ENCODE peak calls at places on chromosomes 3 and 15, in eight cellular contexts. B, Y, M, X, I, W, Q and P are unnamed samples.
A peak's percentile ranks its signal among the peaks of the same experiment; 100 is the strongest.

GRCh38 chr3:107877936-107878335 is 212.9 kb downstream of the CD47 start:
- DNase-seq in B (no peak), Y (no peak), M (no peak), X (no peak), I (no peak), W (no peak), Q (no peak), P (no peak)

GRCh38 chr15:74431116-74431515 is 2.6 kb downstream of the SEMA7A start:
- DNase-seq in B (no peak), Y (no peak), M (no peak), X (no peak), I (no peak), W (no peak), Q (no peak), P (no peak)

GRCh38 chr3:117532268-117532667 is 822.7 kb downstream of the TUSC7 start:
- DNase-seq in B (no peak), Y (no peak), M (no peak), X (no peak), I (no peak), W (no peak), Q (no peak), P (no peak)

GRCh38 chr3:45462522-45463262 is 74.3 kb downstream of the LARS2 start:
- DNase-seq in B (peak; percentile 19), Y (no peak), M (no peak), X (no peak), I (no peak), W (no peak), Q (no peak), P (peak; percentile 15)

GRCh38 chr3:135922903-135923250 is 42.7 kb upstream of the PPP2R3A start:
- DNase-seq in B (no peak), Y (no peak), M (no peak), X (no peak), I (no peak), W (no peak), Q (no peak), P (no peak)

GRCh38 chr15:58419803-58420524 is 11.8 kb upstream of the LIPC start:
- DNase-seq in B (no peak), Y (no peak), M (no peak), X (no peak), I (no peak), W (no peak), Q (no peak), P (no peak)

GRCh38 chr3:114827495-114827894 is 319.6 kb downstream of the ZBTB20 start:
- DNase-seq in B (peak; percentile 51), Y (no peak), M (peak; percentile 6), X (no peak), I (no peak), W (no peak), Q (no peak), P (no peak)

GRCh38 chr3:122934251-122934650 is 93.3 kb downstream of the SEMA5B start:
- DNase-seq in B (no peak), Y (no peak), M (no peak), X (no peak), I (no peak), W (no peak), Q (no peak), P (no peak)

GRCh38 chr15:90190606-90191343 is 10.4 kb upstream of the SEMA4B start:
- DNase-seq in B (peak; percentile 59), Y (peak; percentile 87), M (no peak), X (no peak), I (no peak), W (no peak), Q (no peak), P (no peak)

GRCh38 chr3:48039487-48040190 is 23.4 kb upstream of the MAP4 start:
- DNase-seq in B (no peak), Y (no peak), M (no peak), X (peak; percentile 62), I (peak; percentile 74), W (no peak), Q (no peak), P (no peak)

GRCh38 chr3:168116279-168116678 is 20.6 kb upstream of the GOLIM4 start:
- DNase-seq in B (no peak), Y (no peak), M (no peak), X (no peak), I (no peak), W (no peak), Q (no peak), P (no peak)